ENCODE peak calls at places on chromosome 11, in ten cellular contexts. Y, O, P, N, L, R, U, X, V and M are unnamed samples.

GRCh38 chr11:4798427-4799183 is 5.6 kb downstream of the OR52R1 start:
- DNase-seq in V (no peak), N (no peak), U (no peak), Y (no peak), L (no peak), X (no peak), R (no peak), P (no peak), O (no peak), M (no peak)

GRCh38 chr11:103545551-103545950 is 436.3 kb downstream of the DYNC2H1 start:
- DNase-seq in N (no peak), O (no peak), L (no peak), R (no peak), V (no peak), U (no peak), P (no peak), Y (no peak), X (no peak), M (no peak)

GRCh38 chr11:119405986-119406385 is 17.0 kb downstream of the THY1 start:
- DNase-seq in X (no peak), Y (no peak), O (no peak), R (no peak), U (no peak), L (no peak), N (no peak), P (no peak), V (no peak), M (no peak)

GRCh38 chr11:131254254-131254653 is 116.2 kb upstream of the NTM start:
- DNase-seq in U (peak; percentile 80), O (no peak), X (no peak), Y (no peak), V (no peak), L (no peak), P (no peak), N (no peak), R (no peak), M (no peak)

GRCh38 chr11:106400949-106401545 is 323.6 kb downstream of the AASDHPPT start:
- DNase-seq in X (no peak), O (no peak), N (no peak), R (no peak), L (no peak), P (no peak), V (no peak), Y (no peak), U (no peak), M (no peak)

GRCh38 chr11:103851166-103851651 is 185.2 kb upstream of the DDI1 start:
- DNase-seq in X (no peak), O (no peak), L (no peak), N (no peak), V (no peak), R (no peak), U (no peak), P (no peak), Y (no peak), M (no peak)

GRCh38 chr11:83035070-83035854 is 36.4 kb downstream of the RAB30 start:
- DNase-seq in O (no peak), V (no peak), X (no peak), P (no peak), U (no peak), R (no peak), N (no peak), Y (no peak), L (no peak), M (no peak)

GRCh38 chr11:44426119-44426518 is 116.2 kb upstream of the ALX4 start:
- DNase-seq in P (no peak), V (no peak), Y (no peak), N (no peak), L (no peak), U (no peak), O (peak; percentile 38), R (no peak), X (no peak), M (no peak)

GRCh38 chr11:8356216-8356615 is 92.5 kb upstream of the LMO1 start:
- DNase-seq in N (no peak), U (no peak), P (no peak), Y (no peak), V (no peak), X (no peak), L (no peak), R (no peak), O (no peak), M (no peak)

GRCh38 chr11:97361812-97362378 is 972.1 kb downstream of the JRKL start:
- DNase-seq in Y (no peak), X (no peak), O (no peak), R (no peak), L (no peak), N (no peak), P (no peak), V (no peak), U (no peak), M (no peak)

GRCh38 chr11:110184974-110185597 is 91.9 kb downstream of the ZC3H12C start:
- DNase-seq in N (no peak), V (no peak), R (no peak), X (no peak), P (no peak), L (no peak), O (no peak), U (no peak), Y (no peak), M (no peak)
- H3K27ac ChIP-seq in N (no peak overlapping the region), V (no peak overlapping the region), R (no peak overlapping the region), X (no peak overlapping the region), P (no peak overlapping the region), L (no peak overlapping the region), O (no peak overlapping the region), U (no peak overlapping the region), Y (no peak overlapping the region), M (no peak overlapping the region)

DNA sequence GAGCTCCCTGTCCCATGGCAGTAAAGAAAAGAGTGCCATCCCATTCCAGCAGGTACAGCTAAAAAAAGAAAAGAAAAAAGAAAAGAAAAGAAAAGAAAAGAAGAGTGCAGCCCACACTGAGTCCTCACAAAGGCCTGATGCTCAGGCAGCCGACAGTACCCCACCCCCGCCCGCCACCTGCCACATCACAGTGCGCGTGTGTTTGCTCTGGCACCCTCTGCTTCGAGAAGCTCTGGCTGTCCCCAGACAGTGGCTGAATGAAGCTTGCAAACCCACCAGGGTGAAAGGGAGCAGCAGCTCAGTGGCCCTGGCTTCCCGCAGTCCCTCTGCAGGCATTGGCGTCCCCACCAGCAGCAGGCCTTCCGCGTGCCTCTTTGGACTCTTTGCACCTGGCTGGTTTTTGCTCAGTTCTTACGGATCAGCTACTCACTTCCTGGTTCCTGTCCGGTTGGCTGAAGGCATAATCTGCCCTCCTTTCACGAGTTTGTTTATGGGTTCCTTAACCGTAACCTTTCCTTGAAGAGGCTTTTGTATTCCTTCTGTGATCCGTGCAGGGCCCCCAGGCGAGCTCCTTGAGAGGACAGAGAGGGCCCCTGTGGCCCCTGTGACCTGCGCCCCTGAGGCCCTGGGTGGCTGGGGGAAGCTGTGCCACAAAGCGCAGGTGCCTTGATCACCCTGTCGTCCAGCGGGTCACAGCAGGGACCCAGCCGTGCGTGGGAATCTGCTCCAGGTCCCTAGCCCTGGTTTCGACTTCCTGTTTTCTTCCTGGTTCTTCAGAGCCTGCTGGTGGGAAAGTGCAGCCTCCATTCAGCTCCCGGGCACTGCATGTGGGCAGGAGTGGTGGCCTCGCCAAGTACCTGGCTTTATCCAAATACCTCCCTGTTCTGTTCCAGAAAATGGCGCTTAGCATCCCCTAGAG is 28.0 kb upstream of the FADD start:
- DNase-seq in R (no peak), P (no peak), V (no peak), O (peak; percentile 64), X (no peak), U (peak; percentile 43), L (no peak), N (no peak), Y (no peak), M (no peak)
- H3K27me3 ChIP-seq in R (no peaks in the 10 kb centered on the region), P (no peaks in the 10 kb centered on the region), V (no peaks in the 10 kb centered on the region), O (peaks cover 19% of the 10 kb centered on the region), X (no peaks in the 10 kb centered on the region), U (no peaks in the 10 kb centered on the region), L (no peaks in the 10 kb centered on the region), N (no peaks in the 10 kb centered on the region), Y (no peaks in the 10 kb centered on the region), M (no peaks in the 10 kb centered on the region)

GRCh38 chr11:62922189-62922589 is 1.0 kb upstream of the CHRM1 start:
- DNase-seq in O (no peak), N (no peak), L (no peak), X (no peak), R (no peak), V (no peak), Y (no peak), U (no peak), P (no peak), M (no peak)
- H3K27ac ChIP-seq in O (no peak overlapping the region), N (no peak overlapping the region), L (no peak overlapping the region), X (no peak overlapping the region), R (no peak overlapping the region), V (no peak overlapping the region), Y (no peak overlapping the region), U (no peak overlapping the region), P (no peak overlapping the region), M (no peak overlapping the region)

GRCh38 chr11:73797457-73797856 is 9.8 kb downstream of the MRPL48 start:
- DNase-seq in V (no peak), R (no peak), X (no peak), Y (no peak), L (no peak), O (no peak), N (no peak), P (no peak), U (no peak), M (no peak)
- H3K27me3 ChIP-seq in V (no peaks in the 10 kb centered on the region), R (no peaks in the 10 kb centered on the region), X (no peaks in the 10 kb centered on the region), Y (no peaks in the 10 kb centered on the region), L (no peaks in the 10 kb centered on the region), O (no peaks in the 10 kb centered on the region), N (no peaks in the 10 kb centered on the region), P (no peaks in the 10 kb centered on the region), U (no peaks in the 10 kb centered on the region), M (no peaks in the 10 kb centered on the region)